ENCODE peak calls at places on chromosomes 6 and 20, in ten cellular contexts. M is right atrium auricular region, C is psoas muscle, J is BJ, X is breast epithelium, L is cardiac muscle cell, U is colonic mucosa, G is PC-9, V is pancreas, T is GM23338. H is an unnamed sample. For H3K27me3, the result is how much of the 10 kb centered on the place peaks cover.

GRCh38 chr20:61949714-61950630 is 115.7 kb downstream of the TAF4 start:
- DNase-seq in U (no peak), L (no peak), X (no peak), M (no peak), T (no peak), C (no peak), G (no peak), V (no peak), J (no peak), H (no peak)

GRCh38 chr6:16585805-16586204 is 175.5 kb downstream of the ATXN1 start:
- DNase-seq in U (no peak), T (no peak), L (peak), M (no peak), G (no peak), V (no peak), X (no peak), J (no peak), C (no peak), H (no peak)

GRCh38 chr6:141203902-141204575 is 928.7 kb upstream of the GJE1 start:
- DNase-seq in U (no peak), V (no peak), J (no peak), L (peak), M (no peak), T (no peak), X (no peak), C (no peak), G (no peak), H (no peak)

GRCh38 chr6:99130897-99131873 is 183.4 kb upstream of the FBXL4 start:
- DNase-seq in M (no peak), C (no peak), J (no peak), V (no peak), U (no peak), T (peak), X (no peak), G (no peak), L (no peak), H (no peak)

GRCh38 chr20:59588236-59588855 is 16.0 kb upstream of the PHACTR3 start:
- DNase-seq in X (no peak), C (no peak), V (no peak), U (no peak), G (no peak), J (no peak), M (no peak), T (no peak), L (no peak), H (no peak)

GRCh38 chr6:56604186-56604585 is 38.5 kb downstream of the DST start:
- DNase-seq in C (no peak), U (no peak), V (no peak), X (no peak), J (no peak), L (no peak), T (no peak), G (no peak), M (no peak), H (no peak)

GRCh38 chr6:2990179-2990931 is 9.3 kb upstream of the NQO2 start:
- DNase-seq in V (no peak), X (no peak), L (peak), C (no peak), T (peak), M (no peak), G (peak), U (peak), J (no peak), H (peak)

GRCh38 chr6:28802417-28803336 is 121.1 kb downstream of the TRIM27 start:
- DNase-seq in G (peak), J (no peak), V (no peak), C (no peak), U (no peak), T (peak), X (no peak), L (peak), M (no peak), H (no peak)

GRCh38 chr6:14512246-14512645 is 394.7 kb downstream of the CD83 start:
- DNase-seq in U (no peak), L (no peak), J (no peak), G (no peak), M (no peak), V (no peak), T (no peak), C (no peak), X (no peak), H (no peak)

GRCh38 chr6:36808634-36809033 is 30.6 kb downstream of the CPNE5 start:
- DNase-seq in J (no peak), G (no peak), M (no peak), L (no peak), U (no peak), V (no peak), T (no peak), X (no peak), C (no peak), H (no peak)

GRCh38 chr6:22727709-22728108 is 158.3 kb downstream of the HDGFL1 start:
- DNase-seq in C (no peak), U (no peak), X (no peak), V (no peak), M (no peak), G (no peak), L (peak), J (no peak), T (no peak), H (no peak)

GRCh38 chr6:56259163-56259562 is 11.8 kb upstream of the COL21A1 start:
- DNase-seq in T (peak), L (peak), J (no peak), G (no peak), V (no peak), C (no peak), U (no peak), X (no peak), M (no peak), H (no peak)

GRCh38 chr6:91132461-91132860 is 545.6 kb upstream of the MAP3K7 start:
- DNase-seq in V (no peak), J (no peak), X (no peak), G (no peak), T (no peak), U (no peak), C (no peak), L (peak), M (no peak), H (no peak)

GRCh38 chr20:60589624-60590023 is 631.4 kb downstream of the CDH26 start:
- DNase-seq in M (no peak), X (no peak), V (no peak), L (no peak), C (no peak), G (no peak), U (no peak), T (peak), J (no peak), H (no peak)

GRCh38 chr6:125751334-125751916 is 2.0 kb downstream of the HEY2 start:
- DNase-seq in M (no peak), L (no peak), C (no peak), U (no peak), T (peak), G (no peak), X (no peak), J (no peak), V (no peak), H (no peak)

GRCh38 chr6:153059311-153059710 is 56.8 kb upstream of the MTRF1L start:
- DNase-seq in M (no peak), T (no peak), L (no peak), U (no peak), G (no peak), C (no peak), J (no peak), X (no peak), V (no peak), H (no peak)

GRCh38 chr6:75424610-75425548 is 68.7 kb downstream of the FILIP1 start:
- DNase-seq in M (no peak), V (no peak), T (no peak), G (no peak), J (no peak), L (no peak), U (no peak), X (no peak), C (no peak), H (no peak)

GRCh38 chr20:8404912-8405635 is 273.0 kb downstream of the PLCB1 start:
- DNase-seq in M (no peak), V (no peak), G (no peak), T (no peak), J (no peak), C (no peak), U (no peak), L (no peak), X (no peak), H (no peak)

GRCh38 chr6:145110109-145110508 is 625.2 kb downstream of the EPM2A start:
- DNase-seq in J (no peak), G (peak), X (peak), C (no peak), U (no peak), M (no peak), T (no peak), L (no peak), V (no peak), H (no peak)

GRCh38 chr20:15942130-15942529 is 631.1 kb downstream of the KIF16B start:
- DNase-seq in M (no peak), C (no peak), T (no peak), V (no peak), X (no peak), J (no peak), U (no peak), G (peak), L (no peak), H (no peak)

GRCh38 chr6:13038315-13039261 is 289.7 kb downstream of the TBC1D7 start:
- DNase-seq in L (peak), G (no peak), J (no peak), M (no peak), V (no peak), T (no peak), U (no peak), C (no peak), X (no peak), H (peak)

GRCh38 chr20:16587066-16587465 is 13.8 kb upstream of the KIF16B start:
- DNase-seq in C (no peak), U (no peak), T (peak), L (no peak), J (no peak), V (no peak), X (no peak), M (no peak), G (no peak), H (no peak)

GRCh38 chr20:32820698-32821378 is 1.1 kb downstream of the MAPRE1 start:
- DNase-seq in M (no peak), X (no peak), C (no peak), U (peak), V (no peak), J (no peak), L (no peak), G (no peak), T (no peak), H (no peak)

GRCh38 chr6:158316022-158316421 is 3.8 kb downstream of the TULP4 start:
- DNase-seq in L (no peak), U (no peak), C (no peak), T (no peak), M (no peak), X (no peak), V (no peak), G (no peak), J (no peak), H (no peak)

GRCh38 chr20:25319241-25320034 is 71.2 kb downstream of the ABHD12 start:
- DNase-seq in C (no peak), J (no peak), T (no peak), G (no peak), M (peak), L (no peak), V (no peak), U (peak), X (no peak), H (no peak)

GRCh38 chr6:135182120-135182992 is 1.2 kb downstream of the MYB start:
- DNase-seq in V (no peak), U (peak), G (peak), M (no peak), J (no peak), T (peak), L (peak), X (no peak), C (peak), H (no peak)

GRCh38 chr6:43334466-43335095 is 26.0 kb upstream of the CRIP3 start:
- DNase-seq in X (no peak), U (peak), J (peak), L (peak), C (no peak), T (peak), G (peak), V (no peak), M (no peak), H (no peak)

GRCh38 chr6:126805861-126806260 is 312.6 kb upstream of the RSPO3 start:
- DNase-seq in V (no peak), J (no peak), T (no peak), C (no peak), L (peak), X (no peak), M (no peak), G (no peak), U (no peak), H (no peak)

GRCh38 chr6:19925533-19925932 is 88.4 kb downstream of the ID4 start:
- DNase-seq in V (no peak), X (no peak), M (no peak), T (no peak), L (no peak), J (no peak), U (no peak), C (no peak), G (no peak), H (no peak)

GRCh38 chr6:18990313-18990978 is 603.3 kb downstream of the RNF144B start:
- DNase-seq in V (peak), U (peak), J (no peak), G (no peak), T (peak), C (peak), L (peak), M (peak), X (no peak), H (peak)

GRCh38 chr6:93962566-93962965 is 543.2 kb upstream of the EPHA7 start:
- DNase-seq in V (no peak), T (no peak), C (no peak), U (no peak), G (no peak), X (no peak), L (no peak), M (no peak), J (no peak), H (no peak)

GRCh38 chr20:22387452-22387851 is 196.9 kb downstream of the FOXA2 start:
- DNase-seq in J (no peak), M (no peak), L (no peak), V (no peak), U (no peak), C (no peak), T (no peak), G (no peak), X (no peak), H (no peak)

GRCh38 chr6:37373822-37374514 is 20.2 kb downstream of the RNF8 start:
- DNase-seq in C (no peak), X (no peak), J (no peak), L (peak), T (no peak), U (no peak), M (no peak), G (no peak), V (no peak), H (no peak)

GRCh38 chr20:14069796-14070195 is 74.5 kb downstream of the MACROD2 start:
- DNase-seq in T (no peak), L (no peak), X (no peak), C (no peak), U (no peak), G (no peak), V (no peak), J (peak), M (no peak), H (no peak)

GRCh38 chr20:51995038-51995437 is 192.7 kb upstream of the SALL4 start:
- DNase-seq in U (no peak), C (no peak), V (no peak), X (no peak), M (no peak), G (no peak), L (no peak), T (no peak), J (peak), H (no peak)

GRCh38 chr20:6381887-6382286 is 259.1 kb upstream of the FERMT1 start:
- DNase-seq in C (no peak), J (no peak), U (no peak), L (peak), X (no peak), G (no peak), T (peak), V (no peak), M (no peak), H (no peak)

DNA sequence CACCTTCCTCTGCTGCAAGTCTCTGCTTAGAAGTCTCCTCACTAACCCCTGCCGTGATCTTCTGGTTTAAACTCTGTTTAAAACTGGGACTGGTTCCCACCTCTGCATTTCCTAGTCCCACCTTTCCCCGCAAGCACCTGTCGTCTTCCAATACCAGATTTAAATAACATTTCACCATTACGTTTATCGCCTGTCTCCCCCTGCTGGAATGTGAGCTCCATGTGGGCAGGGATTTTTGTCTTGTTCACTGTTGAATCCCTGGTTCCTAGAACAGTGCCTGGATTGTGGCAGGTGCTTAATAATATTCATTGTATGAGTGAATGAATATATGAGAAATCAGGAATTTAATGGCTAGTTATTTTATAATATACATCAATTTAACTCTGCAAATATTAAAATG is 2.7 kb downstream of the GUCA1A start:
- DNase-seq in X (no peak), C (no peak), G (no peak), V (no peak), J (no peak), T (peak), L (no peak), M (no peak), U (no peak), H (no peak)
- TF ChIP-seq CTCF in X (no peak), C (no peak), G (peak), V (no peak), J (peak), T (peak), L (peak), M (no peak), U (no peak), H (no peak)

GRCh38 chr20:2708073-2708415 is 15.5 kb downstream of the EBF4 start:
- DNase-seq in C (no peak), T (no peak), V (no peak), M (peak), J (no peak), G (no peak), L (no peak), U (no peak), X (no peak), H (no peak)

GRCh38 chr20:2708665-2709064 is 16.1 kb downstream of the EBF4 start:
- DNase-seq in U (no peak), G (no peak), T (no peak), J (no peak), M (no peak), X (no peak), L (no peak), V (no peak), C (no peak), H (no peak)

GRCh38 chr20:2705931-2706645 is 13.5 kb downstream of the EBF4 start:
- DNase-seq in U (no peak), T (peak), L (no peak), X (no peak), V (no peak), J (no peak), G (no peak), M (no peak), C (no peak), H (no peak)

GRCh38 chr20:2707353-2708072 is 14.9 kb downstream of the EBF4 start:
- DNase-seq in T (no peak), G (no peak), C (no peak), V (no peak), U (no peak), M (peak), L (no peak), X (no peak), J (no peak), H (no peak)

GRCh38 chr20:2706688-2707352 is 14.2 kb downstream of the EBF4 start:
- DNase-seq in X (no peak), J (no peak), T (no peak), V (no peak), U (no peak), C (no peak), G (no peak), M (peak), L (no peak), H (no peak)
- H3K27me3 ChIP-seq in X (under half), J (under half), T (half or more), V (under half), U (under half), C (under half), G (half or more), M (under half), L (under half), H (under half)

GRCh38 chr6:70563540-70563939 is 3.2 kb upstream of the SDHAF4 start:
- DNase-seq in C (peak), U (no peak), G (no peak), J (no peak), T (peak), X (no peak), V (no peak), M (no peak), L (peak), H (peak)

GRCh38 chr6:70566751-70567382 is at the start of gene SDHAF4:
- DNase-seq in G (peak), V (peak), L (peak), X (peak), J (peak), M (peak), T (peak), U (peak), C (peak), H (peak)
- TF ChIP-seq CTCF in G (no peak), V (no peak), L (no peak), X (no peak), J (no peak), M (no peak), T (no peak), U (no peak), C (no peak), H (no peak)

DNA sequence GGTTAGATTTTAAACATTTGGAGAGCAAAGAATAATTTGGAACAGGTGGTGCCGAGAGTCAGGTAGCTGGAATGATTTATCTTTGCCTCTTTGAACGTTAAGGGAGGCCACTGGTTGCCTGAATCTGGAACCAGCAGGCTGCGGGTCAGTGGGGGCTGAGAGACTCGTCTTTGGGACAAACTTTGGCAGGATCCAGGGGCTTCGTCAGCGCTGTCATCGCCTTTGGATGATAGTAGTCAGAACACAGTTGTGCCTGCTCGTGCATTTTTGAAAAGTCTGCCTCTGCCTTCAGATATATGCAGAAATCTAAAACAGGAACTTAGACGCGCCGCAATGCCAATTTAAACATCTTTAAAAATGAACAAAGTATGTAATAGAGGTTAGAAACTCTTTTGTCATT is 5.0 kb downstream of the EYA2 start:
- DNase-seq in V (no peak), M (peak), X (no peak), U (no peak), L (no peak), J (no peak), T (no peak), G (no peak), C (no peak), H (no peak)
- H3K27me3 ChIP-seq in V (under half), M (under half), X (under half), U (under half), L (under half), J (under half), T (under half), G (under half), C (under half), H (under half)

DNA sequence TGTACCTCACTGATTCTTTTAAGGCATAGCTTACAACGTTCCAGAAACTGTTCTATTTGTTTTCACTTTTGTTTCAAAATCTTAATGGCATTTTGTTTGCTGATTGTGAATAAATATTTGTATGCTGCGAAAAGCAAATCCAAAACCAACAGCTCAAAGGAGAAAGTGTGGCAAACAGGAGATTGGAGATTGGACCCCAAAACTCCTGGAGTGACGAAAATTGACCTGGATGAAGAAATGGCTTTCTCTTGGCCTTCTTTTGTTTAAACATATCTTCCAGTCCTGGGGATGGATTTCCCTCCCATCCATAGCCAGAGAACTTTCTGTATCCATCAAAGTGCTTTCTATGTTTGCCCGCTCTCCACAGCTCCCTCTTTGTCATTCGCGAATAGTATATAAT is 2.8 kb upstream of the CTCFL start:
- DNase-seq in U (no peak), X (no peak), V (no peak), C (no peak), M (no peak), T (no peak), L (no peak), G (no peak), J (no peak), H (no peak)
- TF ChIP-seq CTCF in U (no peak), X (no peak), V (no peak), C (no peak), M (no peak), T (no peak), L (no peak), G (no peak), J (no peak), H (no peak)

GRCh38 chr6:168276576-168277273 is 42.9 kb downstream of the DACT2 start:
- DNase-seq in G (no peak), C (no peak), V (no peak), T (no peak), J (no peak), U (no peak), M (no peak), X (no peak), L (no peak), H (no peak)
- H3K27me3 ChIP-seq in G (half or more), C (under half), V (under half), T (under half), J (under half), U (under half), M (under half), X (under half), L (under half), H (under half)

GRCh38 chr6:41970436-41970846 is 28.8 kb upstream of the CCND3 start:
- DNase-seq in X (no peak), G (no peak), V (no peak), J (no peak), C (peak), U (no peak), T (no peak), M (peak), L (peak), H (no peak)

GRCh38 chr6:41966214-41966920 is 24.8 kb upstream of the CCND3 start:
- DNase-seq in V (no peak), T (no peak), C (no peak), U (no peak), J (no peak), X (no peak), G (no peak), L (no peak), M (no peak), H (no peak)

GRCh38 chr6:41966961-41967311 is 25.3 kb upstream of the CCND3 start:
- DNase-seq in L (peak), M (no peak), J (no peak), G (peak), C (no peak), U (no peak), X (no peak), V (no peak), T (peak), H (no peak)

GRCh38 chr6:41965429-41966213 is 24.0 kb upstream of the CCND3 start:
- DNase-seq in L (no peak), J (no peak), U (no peak), V (no peak), G (no peak), M (peak), X (no peak), T (peak), C (no peak), H (peak)

GRCh38 chr6:41967312-41968287 is 26.0 kb upstream of the CCND3 start:
- DNase-seq in X (no peak), U (no peak), C (no peak), T (peak), J (no peak), G (peak), V (no peak), L (peak), M (no peak), H (no peak)
- TF ChIP-seq CTCF in X (no peak), U (no peak), C (no peak), T (no peak), J (no peak), G (no peak), V (no peak), L (no peak), M (no peak), H (no peak)

H was measured in testis.